ENCODE peak calls at places on chromosome 3, in ten cellular contexts. V is keratinocyte, X is breast epithelium, D is upper lobe of left lung, G is neural progenitor cell, O is vagina, F is sigmoid colon, R is psoas muscle, C is ovary, K is fibroblast of lung. J is an unnamed sample.
A peak's percentile ranks its signal among the peaks of the same experiment; 100 is the strongest.

GRCh38 chr3:48215019-48215418 is 8.3 kb upstream of the CAMP start:
- DNase-seq in V (no peak), X (no peak), D (peak; percentile 69), G (no peak), O (no peak), F (peak; percentile 73), R (peak; percentile 48), C (peak; percentile 45), K (no peak), J (no peak)

GRCh38 chr3:73745429-73746247 is 120.9 kb upstream of the PDZRN3 start:
- DNase-seq in V (no peak), X (no peak), D (no peak), G (no peak), O (no peak), F (no peak), R (no peak), C (peak; percentile 27), K (peak; percentile 56), J (no peak)

GRCh38 chr3:134249935-134250716 is 533 bp downstream of the RYK start:
- DNase-seq in V (no peak), X (peak; percentile 57), D (peak; percentile 78), G (peak; percentile 79), O (no peak), F (peak; percentile 74), R (peak; percentile 66), C (peak; percentile 56), K (peak; percentile 28), J (peak; percentile 22)

GRCh38 chr3:139310474-139310933 is 33.3 kb upstream of the MRPS22 start:
- DNase-seq in V (no peak), X (no peak), D (no peak), G (no peak), O (no peak), F (no peak), R (no peak), C (peak; percentile 74), K (peak; percentile 84), J (peak; percentile 50)

GRCh38 chr3:138898708-138899107 is 48.2 kb downstream of the FOXL2 start:
- DNase-seq in V (no peak), X (no peak), D (no peak), G (no peak), O (no peak), F (no peak), R (no peak), C (no peak), K (no peak), J (no peak)

GRCh38 chr3:186806173-186807055 is at the start of gene RFC4:
- DNase-seq in V (no peak), X (peak; percentile 88), D (peak; percentile 88), G (peak; percentile 88), O (no peak), F (peak; percentile 93), R (peak; percentile 88), C (peak; percentile 76), K (peak; percentile 72), J (peak; percentile 63)

GRCh38 chr3:132038198-132038825 is 3.5 kb upstream of the CPNE4 start:
- DNase-seq in V (no peak), X (no peak), D (no peak), G (peak; percentile 44), O (no peak), F (no peak), R (no peak), C (no peak), K (peak; percentile 47), J (peak; percentile 52)

GRCh38 chr3:11991751-11992150 is 12.4 kb upstream of the SYN2 start:
- DNase-seq in V (no peak), X (no peak), D (no peak), G (no peak), O (no peak), F (no peak), R (no peak), C (no peak), K (no peak), J (no peak)

GRCh38 chr3:6644070-6644929 is 216.6 kb upstream of the GRM7 start:
- DNase-seq in V (no peak), X (no peak), D (no peak), G (no peak), O (no peak), F (no peak), R (no peak), C (no peak), K (no peak), J (no peak)

GRCh38 chr3:61683409-61684261 is 122.3 kb downstream of the PTPRG start:
- DNase-seq in V (no peak), X (no peak), D (no peak), G (no peak), O (no peak), F (no peak), R (no peak), C (no peak), K (no peak), J (peak; percentile 54)

GRCh38 chr3:142724682-142725351 is 983 bp downstream of the TRPC1 start:
- DNase-seq in V (no peak), X (no peak), D (peak; percentile 39), G (peak; percentile 84), O (no peak), F (peak; percentile 71), R (peak; percentile 16), C (peak; percentile 51), K (no peak), J (peak; percentile 23)

GRCh38 chr3:63519426-63519825 is 133.0 kb upstream of the SNTN start:
- DNase-seq in V (no peak), X (no peak), D (no peak), G (no peak), O (no peak), F (no peak), R (no peak), C (no peak), K (peak; percentile 2), J (peak; percentile 40)

GRCh38 chr3:46087871-46088270 is 60.6 kb upstream of the XCR1 start:
- DNase-seq in V (no peak), X (no peak), D (peak; percentile 48), G (no peak), O (peak; percentile 3), F (no peak), R (no peak), C (no peak), K (peak; percentile 75), J (no peak)

GRCh38 chr3:162702768-162703385 is 1206.3 kb downstream of the OTOL1 start:
- DNase-seq in V (no peak), X (no peak), D (no peak), G (no peak), O (no peak), F (no peak), R (no peak), C (no peak), K (no peak), J (no peak)

GRCh38 chr3:162704991-162705390 is 1208.4 kb downstream of the OTOL1 start:
- DNase-seq in V (no peak), X (no peak), D (no peak), G (no peak), O (no peak), F (no peak), R (no peak), C (no peak), K (no peak), J (no peak)

GRCh38 chr3:162704238-162704637 is 1207.6 kb downstream of the OTOL1 start:
- DNase-seq in V (no peak), X (no peak), D (no peak), G (no peak), O (no peak), F (no peak), R (no peak), C (no peak), K (no peak), J (no peak)
- H3K4me3 ChIP-seq in V (no peak overlapping the region), X (no peak overlapping the region), D (no peak overlapping the region), G (no peak overlapping the region), O (no peak overlapping the region), F (no peak overlapping the region), R (no peak overlapping the region), C (no peak overlapping the region), K (no peak overlapping the region), J (no peak overlapping the region)

DNA sequence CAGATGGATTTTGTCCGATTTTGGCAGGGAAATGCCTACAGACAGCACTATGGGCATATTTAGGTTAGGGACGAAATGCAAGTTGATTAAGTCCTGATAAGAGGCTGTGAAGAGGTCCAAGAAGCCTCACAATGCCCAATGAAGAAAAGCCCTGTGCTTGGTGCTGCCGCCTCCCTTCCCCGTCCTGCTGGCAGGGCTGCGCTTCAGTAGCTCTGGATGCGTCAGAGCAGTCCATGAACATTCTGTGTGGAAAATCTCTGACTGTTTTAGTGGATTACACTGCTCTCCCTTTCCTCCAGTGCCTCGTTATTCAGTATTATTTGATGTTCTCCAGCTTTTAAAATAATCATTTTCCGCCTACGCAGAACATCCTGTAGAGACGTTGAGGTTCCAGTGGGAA is 39.6 kb downstream of the MLH1 start:
- DNase-seq in V (no peak), X (no peak), D (no peak), G (no peak), O (no peak), F (peak; percentile 78), R (peak; percentile 21), C (peak; percentile 53), K (peak; percentile 64), J (no peak)
- TF ChIP-seq CTCF in V (no peak), X (no peak), D (no peak), G (no peak), O (no peak), F (no peak), R (no peak), C (no peak), K (no peak), J (no peak)

GRCh38 chr3:24751020-24751419 is 256.4 kb upstream of the THRB start:
- DNase-seq in V (no peak), X (no peak), D (no peak), G (no peak), O (no peak), F (no peak), R (no peak), C (no peak), K (no peak), J (no peak)
- H3K27me3 ChIP-seq in V (no peaks in the 10 kb centered on the region), X (no peaks in the 10 kb centered on the region), D (no peaks in the 10 kb centered on the region), G (no peaks in the 10 kb centered on the region), O (no peaks in the 10 kb centered on the region), F (no peaks in the 10 kb centered on the region), R (no peaks in the 10 kb centered on the region), C (no peaks in the 10 kb centered on the region), K (no peaks in the 10 kb centered on the region), J (no peaks in the 10 kb centered on the region)

DNA sequence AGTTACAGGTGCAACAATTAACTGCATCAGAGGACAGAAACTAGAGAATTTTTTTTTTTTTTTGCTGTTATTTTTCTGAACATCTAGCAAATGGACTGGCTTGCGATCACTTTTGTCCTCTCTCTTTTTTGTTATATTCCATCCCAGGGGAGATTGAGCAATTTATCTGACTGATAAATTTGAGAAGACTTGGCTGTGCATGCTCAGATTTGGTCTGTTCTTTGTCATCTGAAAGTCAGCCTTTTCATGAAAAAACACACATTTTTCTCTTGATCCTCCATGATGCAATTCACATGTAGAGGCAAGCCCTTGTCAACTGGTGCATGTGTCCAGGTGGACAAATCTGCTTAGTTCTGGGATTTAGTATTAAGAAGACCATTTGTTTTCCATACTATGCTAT is 309.3 kb downstream of the LRRC3B start:
- DNase-seq in V (no peak), X (no peak), D (no peak), G (no peak), O (no peak), F (no peak), R (no peak), C (no peak), K (no peak), J (peak; percentile 4)
- H3K4me3 ChIP-seq in V (no peak overlapping the region), X (no peak overlapping the region), D (no peak overlapping the region), G (no peak overlapping the region), O (no peak overlapping the region), F (no peak overlapping the region), R (no peak overlapping the region), C (no peak overlapping the region), K (no peak overlapping the region), J (no peak overlapping the region)